ENCODE peak calls at places on chromosomes 2 and 18, in ten cellular contexts. T is AG04449, P is upper lobe of left lung, M is GM13976, Y is astrocyte of the cerebellum, B is BJ, K is brain microvascular endothelial cell, J is stomach, Z is HFFc6, F is A549. C is an unnamed sample.

GRCh38 chr18:78965260-78965659 is 14.4 kb upstream of the SALL3 start:
- DNase-seq in T (no peak), P (no peak), M (no peak), Y (no peak), B (no peak), K (no peak), J (no peak), Z (no peak), F (no peak), C (no peak)

GRCh38 chr2:188456114-188456909 is 164.6 kb downstream of the GULP1 start:
- DNase-seq in T (no peak), P (no peak), M (no peak), Y (no peak), B (no peak), K (no peak), J (no peak), Z (no peak), F (no peak), C (no peak)

GRCh38 chr2:37326285-37326684 is 1.7 kb upstream of the PRKD3 start:
- DNase-seq in T (peak), P (peak), M (no peak), Y (peak), B (peak), K (peak), J (no peak), Z (peak), F (no peak), C (peak)

GRCh38 chr18:62281684-62282083 is 43.4 kb upstream of the TNFRSF11A start:
- DNase-seq in T (peak), P (no peak), M (no peak), Y (peak), B (peak), K (peak), J (no peak), Z (peak), F (no peak), C (peak)

GRCh38 chr2:224173882-224174415 is 134.9 kb upstream of the SERPINE2 start:
- DNase-seq in T (no peak), P (no peak), M (no peak), Y (no peak), B (no peak), K (no peak), J (no peak), Z (no peak), F (no peak), C (no peak)

GRCh38 chr18:6368017-6368416 is 46.7 kb downstream of the L3MBTL4 start:
- DNase-seq in T (no peak), P (no peak), M (no peak), Y (no peak), B (no peak), K (no peak), J (no peak), Z (no peak), F (no peak), C (no peak)

GRCh38 chr2:20616341-20616871 is 34.5 kb downstream of the HS1BP3 start:
- DNase-seq in T (no peak), P (peak), M (no peak), Y (no peak), B (no peak), K (no peak), J (peak), Z (no peak), F (no peak), C (no peak)

GRCh38 chr2:88621432-88621831 is 5.8 kb downstream of the EIF2AK3 start:
- DNase-seq in T (no peak), P (no peak), M (no peak), Y (no peak), B (no peak), K (no peak), J (no peak), Z (no peak), F (no peak), C (no peak)

GRCh38 chr18:48264508-48264907 is 144.7 kb downstream of the ZBTB7C start:
- DNase-seq in T (no peak), P (no peak), M (no peak), Y (no peak), B (no peak), K (no peak), J (no peak), Z (no peak), F (no peak), C (no peak)

GRCh38 chr2:189439342-189439741 is 1.9 kb upstream of the WDR75 start:
- DNase-seq in T (no peak), P (no peak), M (no peak), Y (no peak), B (no peak), K (no peak), J (no peak), Z (no peak), F (peak), C (no peak)

GRCh38 chr18:56672391-56672790 is 21.2 kb downstream of the WDR7 start:
- DNase-seq in T (no peak), P (no peak), M (no peak), Y (no peak), B (no peak), K (no peak), J (no peak), Z (no peak), F (no peak), C (no peak)

GRCh38 chr2:118498943-118499342 is 348.5 kb downstream of the EN1 start:
- DNase-seq in T (no peak), P (no peak), M (no peak), Y (no peak), B (no peak), K (no peak), J (no peak), Z (no peak), F (no peak), C (no peak)

GRCh38 chr18:3148930-3149535 is 70.7 kb downstream of the MYOM1 start:
- DNase-seq in T (no peak), P (no peak), M (no peak), Y (no peak), B (no peak), K (peak), J (no peak), Z (no peak), F (no peak), C (peak)

GRCh38 chr2:96251721-96252292 is 14.0 kb downstream of the TMEM127 start:
- DNase-seq in T (peak), P (peak), M (no peak), Y (peak), B (peak), K (peak), J (peak), Z (peak), F (peak), C (peak)

GRCh38 chr2:188869560-188869959 is 104.6 kb upstream of the COL3A1 start:
- DNase-seq in T (no peak), P (no peak), M (no peak), Y (no peak), B (no peak), K (no peak), J (no peak), Z (no peak), F (no peak), C (peak)

GRCh38 chr2:37652199-37652640 is 19.2 kb downstream of the CDC42EP3 start:
- DNase-seq in T (no peak), P (no peak), M (no peak), Y (peak), B (peak), K (peak), J (no peak), Z (peak), F (peak), C (peak)

GRCh38 chr2:25424426-25425028 is 82.8 kb upstream of the DNMT3A start:
- DNase-seq in T (no peak), P (no peak), M (peak), Y (no peak), B (no peak), K (no peak), J (no peak), Z (no peak), F (no peak), C (no peak)

GRCh38 chr2:173048901-173049661 is 26.6 kb upstream of the MAP3K20 start:
- DNase-seq in T (peak), P (peak), M (peak), Y (peak), B (peak), K (peak), J (peak), Z (peak), F (peak), C (peak)

GRCh38 chr18:11497585-11497984 is 111.8 kb upstream of the SLC35G4 start:
- DNase-seq in T (no peak), P (no peak), M (no peak), Y (no peak), B (peak), K (peak), J (no peak), Z (peak), F (no peak), C (peak)

GRCh38 chr2:44927979-44928659 is 13.4 kb upstream of the SIX3 start:
- DNase-seq in T (no peak), P (no peak), M (no peak), Y (no peak), B (no peak), K (no peak), J (no peak), Z (no peak), F (no peak), C (no peak)

DNA sequence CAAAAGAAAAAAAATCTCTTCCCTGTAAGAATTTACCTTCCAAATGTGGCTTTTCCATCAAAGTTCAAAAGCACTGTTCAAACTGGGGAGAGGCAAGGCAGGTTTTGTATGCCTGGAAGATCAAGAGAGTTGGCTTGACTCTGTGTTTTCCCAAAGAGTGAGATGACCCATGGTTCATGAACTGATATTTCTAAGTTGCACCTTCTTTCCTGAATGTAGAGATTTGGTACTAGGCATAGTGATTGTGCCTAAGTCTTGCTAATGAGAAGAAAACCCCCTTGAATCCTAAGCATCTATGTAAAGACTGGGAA is 23.4 kb upstream of the LPIN1 start:
- DNase-seq in T (no peak), P (no peak), M (no peak), Y (no peak), B (no peak), K (no peak), J (no peak), Z (no peak), F (no peak), C (no peak)
- TF ChIP-seq CTCF in T (no peak), P (no peak), M (no peak), Y (no peak), B (no peak), K (no peak), J (no peak), Z (no peak), F (no peak), C (no peak)

GRCh38 chr18:35588995-35589394 is 7.5 kb downstream of the GALNT1 start:
- DNase-seq in T (no peak), P (no peak), M (no peak), Y (no peak), B (no peak), K (no peak), J (no peak), Z (no peak), F (no peak), C (no peak)
- TF ChIP-seq CTCF in T (no peak), P (peak), M (no peak), Y (no peak), B (no peak), K (peak), J (no peak), Z (peak), F (no peak), C (no peak)

GRCh38 chr18:24799176-24799575 is 338.7 kb downstream of the HRH4 start:
- DNase-seq in T (no peak), P (no peak), M (no peak), Y (no peak), B (no peak), K (no peak), J (no peak), Z (no peak), F (no peak), C (no peak)
- TF ChIP-seq CTCF in T (peak), P (no peak), M (no peak), Y (no peak), B (peak), K (no peak), J (no peak), Z (no peak), F (no peak), C (no peak)

GRCh38 chr2:129192117-129192516 is 787.3 kb upstream of the RAB6C start:
- DNase-seq in T (no peak), P (no peak), M (no peak), Y (no peak), B (no peak), K (no peak), J (no peak), Z (no peak), F (no peak), C (no peak)

GRCh38 chr2:129189617-129190016 is 789.8 kb upstream of the RAB6C start:
- DNase-seq in T (no peak), P (no peak), M (no peak), Y (no peak), B (no peak), K (no peak), J (no peak), Z (no peak), F (no peak), C (no peak)

GRCh38 chr2:129191530-129191929 is 787.9 kb upstream of the RAB6C start:
- DNase-seq in T (no peak), P (no peak), M (no peak), Y (peak), B (no peak), K (no peak), J (no peak), Z (no peak), F (no peak), C (no peak)

GRCh38 chr2:129192841-129193253 is 786.6 kb upstream of the RAB6C start:
- DNase-seq in T (no peak), P (no peak), M (no peak), Y (no peak), B (no peak), K (no peak), J (peak), Z (no peak), F (no peak), C (no peak)

DNA sequence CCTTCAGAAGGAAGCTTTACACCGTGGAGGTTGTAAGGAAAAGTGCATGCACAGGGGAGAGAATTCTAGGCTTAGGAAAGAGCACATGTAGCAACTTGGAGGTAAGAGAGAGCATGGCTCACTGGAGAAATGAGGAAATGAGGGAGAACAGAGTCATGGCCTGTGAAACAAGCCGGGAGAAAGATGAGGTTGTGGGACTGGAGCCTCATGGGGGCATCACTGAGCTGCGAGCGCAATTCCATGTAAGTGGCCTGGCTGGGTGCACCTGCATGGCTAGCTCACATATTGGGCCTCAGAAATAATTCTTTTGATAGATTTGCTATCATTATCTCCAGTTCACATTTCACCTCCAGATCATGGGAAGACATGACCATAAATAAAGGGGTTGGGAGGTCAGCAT is 785.5 kb upstream of the RAB6C start:
- DNase-seq in T (no peak), P (no peak), M (no peak), Y (no peak), B (no peak), K (no peak), J (no peak), Z (no peak), F (no peak), C (no peak)
- TF ChIP-seq CTCF in T (no peak), P (no peak), M (no peak), Y (no peak), B (no peak), K (no peak), J (no peak), Z (no peak), F (no peak), C (no peak)

DNA sequence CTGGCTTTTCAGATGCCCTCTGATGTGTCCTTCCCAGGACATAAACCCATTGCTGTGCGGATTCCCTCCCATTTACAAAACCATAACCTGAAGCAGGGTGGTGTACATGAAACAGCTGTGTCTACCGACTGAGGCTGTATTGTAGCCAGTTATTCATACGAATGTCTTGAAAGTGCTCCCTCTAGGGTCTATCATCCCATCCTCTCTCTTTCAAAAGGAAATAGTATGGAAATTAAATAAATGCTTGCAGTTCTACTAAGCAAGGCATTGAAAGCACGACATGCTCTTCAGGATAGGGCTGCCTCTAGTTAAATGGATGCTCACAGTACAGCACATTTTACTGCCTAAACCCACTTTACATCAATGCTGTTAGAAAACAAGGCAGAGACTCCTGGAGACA is 112.2 kb upstream of the PXDN start:
- DNase-seq in T (no peak), P (no peak), M (no peak), Y (no peak), B (no peak), K (no peak), J (no peak), Z (no peak), F (no peak), C (no peak)
- TF ChIP-seq CTCF in T (no peak), P (no peak), M (no peak), Y (peak), B (peak), K (peak), J (no peak), Z (peak), F (no peak), C (no peak)

GRCh38 chr2:33762636-33763035 is 163.5 kb upstream of the FAM98A start:
- DNase-seq in T (no peak), P (no peak), M (no peak), Y (no peak), B (no peak), K (no peak), J (no peak), Z (no peak), F (no peak), C (no peak)

GRCh38 chr2:33763671-33764310 is 164.7 kb upstream of the FAM98A start:
- DNase-seq in T (no peak), P (peak), M (no peak), Y (no peak), B (no peak), K (no peak), J (no peak), Z (no peak), F (no peak), C (no peak)

GRCh38 chr2:33766175-33766574 is 167.1 kb upstream of the FAM98A start:
- DNase-seq in T (no peak), P (no peak), M (no peak), Y (no peak), B (no peak), K (no peak), J (no peak), Z (no peak), F (no peak), C (no peak)

GRCh38 chr2:33770023-33770422 is 170.9 kb upstream of the FAM98A start:
- DNase-seq in T (no peak), P (no peak), M (no peak), Y (no peak), B (no peak), K (no peak), J (no peak), Z (no peak), F (no peak), C (no peak)

DNA sequence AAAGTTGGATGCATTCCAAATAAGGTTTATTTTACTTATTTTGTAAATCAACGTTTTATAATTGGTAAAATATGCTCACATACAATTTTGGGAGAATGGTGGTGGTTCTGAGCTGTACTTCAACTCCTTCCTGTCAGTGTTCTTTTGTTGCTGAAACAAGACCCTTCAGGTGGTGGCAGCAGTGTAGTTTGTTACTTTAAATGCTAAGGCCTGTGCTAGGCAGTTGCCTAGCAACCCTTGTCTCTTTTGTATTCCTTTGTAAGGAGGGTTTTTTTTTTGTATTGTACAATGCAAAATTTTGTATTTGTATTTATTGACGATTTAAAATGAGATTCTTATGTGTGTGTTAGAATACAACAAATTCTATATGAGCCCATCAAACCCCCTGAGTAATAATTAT is 166.0 kb upstream of the FAM98A start:
- DNase-seq in T (no peak), P (no peak), M (no peak), Y (no peak), B (no peak), K (no peak), J (no peak), Z (no peak), F (no peak), C (no peak)
- TF ChIP-seq CTCF in T (no peak), P (no peak), M (no peak), Y (no peak), B (no peak), K (no peak), J (no peak), Z (no peak), F (no peak), C (no peak)

DNA sequence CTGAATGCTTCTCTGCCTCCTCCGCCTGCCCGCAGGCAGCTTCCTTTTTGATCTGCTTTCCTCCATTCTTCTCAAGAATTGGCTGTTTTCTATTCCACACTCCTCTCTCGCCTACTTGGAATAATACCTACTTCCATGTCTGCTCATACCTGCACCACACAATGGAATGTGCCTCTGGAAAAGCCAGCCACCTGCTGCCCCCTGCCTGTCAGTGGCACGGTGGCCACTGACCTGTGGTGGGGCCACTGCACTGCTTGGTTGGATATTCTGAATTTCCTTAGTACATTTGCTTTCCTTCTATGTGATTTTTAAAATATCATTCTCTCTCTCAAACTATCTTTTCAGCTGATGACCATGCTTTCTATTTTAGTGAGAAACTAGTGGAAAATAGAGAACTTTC is 406.9 kb downstream of the DCDC2C start:
- DNase-seq in T (no peak), P (no peak), M (no peak), Y (no peak), B (no peak), K (no peak), J (no peak), Z (no peak), F (no peak), C (no peak)
- TF ChIP-seq CTCF in T (no peak), P (no peak), M (no peak), Y (no peak), B (no peak), K (no peak), J (no peak), Z (no peak), F (no peak), C (no peak)

GRCh38 chr2:171957061-171957460 is 34.8 kb downstream of the HAT1 start:
- DNase-seq in T (no peak), P (no peak), M (no peak), Y (no peak), B (no peak), K (no peak), J (no peak), Z (peak), F (no peak), C (peak)
- TF ChIP-seq CTCF in T (no peak), P (no peak), M (no peak), Y (no peak), B (peak), K (peak), J (no peak), Z (peak), F (no peak), C (no peak)